ENCODE peak calls at places on chromosomes 12 and 14, in ten cellular contexts. L, G, Y, D, O, M, H, V, C and N are unnamed samples.

GRCh38 chr12:68336754-68337343 is 4.7 kb upstream of the MDM1 start:
- DNase-seq in L (no peak), G (peak), Y (no peak), D (no peak), O (no peak), M (no peak), H (no peak), V (no peak), C (no peak), N (peak)

GRCh38 chr12:131066886-131067490 is 113.3 kb downstream of the ADGRD1 start:
- DNase-seq in L (no peak), G (no peak), Y (no peak), D (no peak), O (no peak), M (no peak), H (no peak), V (peak), C (no peak), N (no peak)

GRCh38 chr12:101663298-101663697 is 34.1 kb upstream of the CHPT1 start:
- DNase-seq in L (no peak), G (no peak), Y (no peak), D (no peak), O (no peak), M (no peak), H (no peak), V (no peak), C (no peak), N (no peak)

GRCh38 chr12:31536672-31537071 is 54.3 kb downstream of the DENND5B start:
- DNase-seq in L (no peak), G (no peak), Y (no peak), D (no peak), O (no peak), M (no peak), H (no peak), V (no peak), C (no peak), N (no peak)

GRCh38 chr12:53376747-53377146 is 3.2 kb upstream of the SP1 start:
- DNase-seq in L (no peak), G (no peak), Y (no peak), D (no peak), O (no peak), M (no peak), H (no peak), V (no peak), C (no peak), N (no peak)

GRCh38 chr14:102914474-102915291 is 7.8 kb upstream of the AMN start:
- DNase-seq in L (no peak), G (no peak), Y (no peak), D (no peak), O (no peak), M (no peak), H (no peak), V (no peak), C (no peak), N (no peak)

GRCh38 chr12:52186135-52186840 is 5.5 kb downstream of the KRT80 start:
- DNase-seq in L (no peak), G (no peak), Y (peak), D (no peak), O (no peak), M (peak), H (peak), V (no peak), C (peak), N (peak)

GRCh38 chr12:111028830-111029229 is 108.5 kb upstream of the MYL2 start:
- DNase-seq in L (no peak), G (no peak), Y (no peak), D (no peak), O (no peak), M (no peak), H (no peak), V (no peak), C (no peak), N (no peak)

GRCh38 chr12:109759076-109759420 is 45.4 kb downstream of the FAM222A start:
- DNase-seq in L (no peak), G (no peak), Y (no peak), D (no peak), O (no peak), M (no peak), H (no peak), V (peak), C (no peak), N (no peak)

GRCh38 chr12:11650279-11650696 is 814 bp downstream of the ETV6 start:
- DNase-seq in L (no peak), G (peak), Y (no peak), D (no peak), O (no peak), M (no peak), H (no peak), V (peak), C (peak), N (no peak)

GRCh38 chr12:130832561-130833209 is 6.4 kb downstream of the STX2 start:
- DNase-seq in L (no peak), G (no peak), Y (peak), D (no peak), O (no peak), M (no peak), H (no peak), V (no peak), C (no peak), N (peak)

GRCh38 chr12:124686885-124687694 is 119.7 kb upstream of the NCOR2 start:
- DNase-seq in L (no peak), G (no peak), Y (no peak), D (no peak), O (no peak), M (no peak), H (no peak), V (no peak), C (no peak), N (no peak)

GRCh38 chr14:104240426-104241157 is 102.2 kb downstream of the KIF26A start:
- DNase-seq in L (no peak), G (peak), Y (no peak), D (no peak), O (no peak), M (no peak), H (no peak), V (no peak), C (no peak), N (no peak)

GRCh38 chr12:27460471-27460978 is 14.0 kb downstream of the SMCO2 start:
- DNase-seq in L (no peak), G (peak), Y (peak), D (no peak), O (no peak), M (no peak), H (peak), V (no peak), C (peak), N (peak)

GRCh38 chr12:113874999-113875561 is 91.0 kb downstream of the RBM19 start:
- DNase-seq in L (no peak), G (peak), Y (peak), D (no peak), O (no peak), M (no peak), H (no peak), V (no peak), C (peak), N (no peak)

GRCh38 chr12:108782971-108783370 is 51.7 kb upstream of the CORO1C start:
- DNase-seq in L (no peak), G (no peak), Y (no peak), D (no peak), O (no peak), M (no peak), H (no peak), V (no peak), C (no peak), N (no peak)

GRCh38 chr14:21529515-21529914 is 3.4 kb upstream of the SALL2 start:
- DNase-seq in L (no peak), G (no peak), Y (no peak), D (no peak), O (no peak), M (no peak), H (no peak), V (no peak), C (no peak), N (no peak)

GRCh38 chr12:116454950-116455447 is 104.2 kb upstream of the MAP1LC3B2 start:
- DNase-seq in L (no peak), G (no peak), Y (peak), D (no peak), O (no peak), M (no peak), H (peak), V (no peak), C (peak), N (peak)

GRCh38 chr12:76611533-76611932 is 52.0 kb upstream of the OSBPL8 start:
- DNase-seq in L (no peak), G (no peak), Y (peak), D (no peak), O (no peak), M (peak), H (no peak), V (no peak), C (peak), N (peak)

GRCh38 chr14:80100681-80101080 is 110.6 kb downstream of the DIO2 start:
- DNase-seq in L (no peak), G (no peak), Y (no peak), D (peak), O (no peak), M (no peak), H (no peak), V (no peak), C (no peak), N (no peak)

GRCh38 chr12:24664151-24664550 is 284.8 kb downstream of the BCAT1 start:
- DNase-seq in L (no peak), G (no peak), Y (peak), D (no peak), O (no peak), M (no peak), H (no peak), V (no peak), C (peak), N (peak)

GRCh38 chr14:93986972-93987371 is 10.1 kb upstream of the CCDC197 start:
- DNase-seq in L (no peak), G (no peak), Y (no peak), D (no peak), O (no peak), M (no peak), H (no peak), V (no peak), C (no peak), N (no peak)

GRCh38 chr12:124842800-124843510 is 20.7 kb downstream of the SCARB1 start:
- DNase-seq in L (no peak), G (peak), Y (no peak), D (no peak), O (no peak), M (no peak), H (no peak), V (no peak), C (no peak), N (no peak)

GRCh38 chr12:13211191-13211858 is 14.8 kb downstream of the EMP1 start:
- DNase-seq in L (no peak), G (no peak), Y (peak), D (no peak), O (no peak), M (no peak), H (no peak), V (no peak), C (peak), N (peak)

GRCh38 chr12:52367876-52368275 is 595 bp upstream of the KRT85 start:
- DNase-seq in L (no peak), G (no peak), Y (no peak), D (no peak), O (no peak), M (no peak), H (peak), V (no peak), C (no peak), N (peak)

GRCh38 chr12:91113621-91114020 is 2.3 kb upstream of the LUM start:
- DNase-seq in L (no peak), G (no peak), Y (no peak), D (no peak), O (no peak), M (no peak), H (no peak), V (no peak), C (no peak), N (peak)

GRCh38 chr12:65715976-65716375 is 108.3 kb upstream of the HMGA2 start:
- DNase-seq in L (no peak), G (no peak), Y (no peak), D (no peak), O (no peak), M (no peak), H (no peak), V (no peak), C (no peak), N (no peak)

GRCh38 chr12:111304642-111305071 is 64.2 kb downstream of the PHETA1 start:
- DNase-seq in L (no peak), G (no peak), Y (no peak), D (no peak), O (peak), M (no peak), H (peak), V (no peak), C (peak), N (no peak)

GRCh38 chr14:71852201-71852600 is 80.0 kb upstream of the RGS6 start:
- DNase-seq in L (no peak), G (no peak), Y (no peak), D (no peak), O (no peak), M (no peak), H (no peak), V (no peak), C (no peak), N (no peak)

GRCh38 chr14:95496690-95497241 is 19.7 kb downstream of the SYNE3 start:
- DNase-seq in L (no peak), G (no peak), Y (peak), D (no peak), O (no peak), M (no peak), H (no peak), V (peak), C (peak), N (no peak)

GRCh38 chr14:79992799-79993198 is 218.5 kb downstream of the DIO2 start:
- DNase-seq in L (no peak), G (no peak), Y (no peak), D (no peak), O (no peak), M (no peak), H (no peak), V (no peak), C (no peak), N (no peak)

GRCh38 chr14:38502241-38502640 is 246.3 kb upstream of the CLEC14A start:
- DNase-seq in L (no peak), G (no peak), Y (no peak), D (no peak), O (no peak), M (no peak), H (no peak), V (no peak), C (no peak), N (no peak)

GRCh38 chr14:99240512-99241313 is 31.3 kb downstream of the BCL11B start:
- DNase-seq in L (no peak), G (no peak), Y (no peak), D (no peak), O (no peak), M (no peak), H (no peak), V (no peak), C (no peak), N (no peak)

GRCh38 chr12:103882861-103883596 is 42.0 kb upstream of the NT5DC3 start:
- DNase-seq in L (no peak), G (no peak), Y (no peak), D (no peak), O (no peak), M (no peak), H (no peak), V (no peak), C (peak), N (no peak)

GRCh38 chr12:7015555-7016370 is 2.5 kb downstream of the LPCAT3 start:
- DNase-seq in L (no peak), G (no peak), Y (no peak), D (no peak), O (no peak), M (no peak), H (no peak), V (no peak), C (no peak), N (no peak)

GRCh38 chr14:37903561-37904191 is 304.0 kb upstream of the SSTR1 start:
- DNase-seq in L (no peak), G (peak), Y (peak), D (no peak), O (no peak), M (no peak), H (peak), V (no peak), C (peak), N (peak)

GRCh38 chr12:93363854-93364297 is 13.8 kb upstream of the NUDT4 start:
- DNase-seq in L (no peak), G (no peak), Y (peak), D (no peak), O (no peak), M (no peak), H (no peak), V (no peak), C (peak), N (no peak)